ENCODE peak calls at places on chromosomes 16 and 17, in ten cellular contexts. One of them, this sample, is unnamed.

GRCh38 chr16:87166321-87166720 is 150.9 kb downstream of the C16orf95 start:
- DNase-seq in heart left ventricle: no peak
- DNase-seq in upper lobe of right lung: no peak
- DNase-seq in GM12878: no peak
- DNase-seq in lower lobe of right lung: no peak
- DNase-seq in IMR-90: no peak
- DNase-seq in SK-N-SH: no peak
- DNase-seq in stomach: no peak
- DNase-seq in colonic mucosa: no peak
- DNase-seq in left lung: no peak
- DNase-seq in this sample: no peak

GRCh38 chr17:19302791-19303233 is 59.7 kb downstream of the B9D1 start:
- DNase-seq in GM12878: no peak
- DNase-seq in IMR-90: no peak
- DNase-seq in upper lobe of right lung: peak; percentile 53
- DNase-seq in stomach: no peak
- DNase-seq in heart left ventricle: no peak
- DNase-seq in SK-N-SH: no peak
- DNase-seq in colonic mucosa: no peak
- DNase-seq in lower lobe of right lung: no peak
- DNase-seq in left lung: no peak
- DNase-seq in this sample: no peak

GRCh38 chr17:12519956-12520594 is 145.6 kb upstream of the MYOCD start:
- DNase-seq in stomach: no peak
- DNase-seq in heart left ventricle: no peak
- DNase-seq in SK-N-SH: no peak
- DNase-seq in lower lobe of right lung: no peak
- DNase-seq in IMR-90: no peak
- DNase-seq in upper lobe of right lung: no peak
- DNase-seq in left lung: no peak
- DNase-seq in colonic mucosa: no peak
- DNase-seq in GM12878: no peak
- DNase-seq in this sample: no peak

GRCh38 chr17:5913641-5914040 is 156.5 kb upstream of the WSCD1 start:
- DNase-seq in lower lobe of right lung: no peak
- DNase-seq in IMR-90: no peak
- DNase-seq in GM12878: no peak
- DNase-seq in heart left ventricle: no peak
- DNase-seq in SK-N-SH: no peak
- DNase-seq in left lung: no peak
- DNase-seq in upper lobe of right lung: no peak
- DNase-seq in stomach: no peak
- DNase-seq in colonic mucosa: no peak
- DNase-seq in this sample: no peak

GRCh38 chr17:58410714-58411407 is 6.5 kb downstream of the RNF43 start:
- DNase-seq in heart left ventricle: no peak
- DNase-seq in left lung: no peak
- DNase-seq in upper lobe of right lung: no peak
- DNase-seq in stomach: no peak
- DNase-seq in SK-N-SH: no peak
- DNase-seq in GM12878: no peak
- DNase-seq in IMR-90: no peak
- DNase-seq in lower lobe of right lung: no peak
- DNase-seq in colonic mucosa: no peak
- DNase-seq in this sample: no peak

GRCh38 chr17:81512984-81513668 is 527 bp upstream of the ACTG1 start:
- DNase-seq in colonic mucosa: peak; percentile 75
- DNase-seq in SK-N-SH: no peak
- DNase-seq in GM12878: no peak
- DNase-seq in heart left ventricle: no peak
- DNase-seq in stomach: peak; percentile 70
- DNase-seq in IMR-90: peak; percentile 43
- DNase-seq in upper lobe of right lung: peak; percentile 86
- DNase-seq in left lung: peak; percentile 91
- DNase-seq in lower lobe of right lung: peak; percentile 78
- DNase-seq in this sample: peak; percentile 71

GRCh38 chr16:8931864-8932263 is 31.8 kb downstream of the USP7 start:
- DNase-seq in SK-N-SH: no peak
- DNase-seq in lower lobe of right lung: no peak
- DNase-seq in stomach: peak; percentile 51
- DNase-seq in colonic mucosa: peak; percentile 51
- DNase-seq in GM12878: no peak
- DNase-seq in upper lobe of right lung: no peak
- DNase-seq in heart left ventricle: no peak
- DNase-seq in IMR-90: peak; percentile 68
- DNase-seq in left lung: no peak
- DNase-seq in this sample: peak; percentile 73

GRCh38 chr16:24309222-24309905 is 53.2 kb downstream of the CACNG3 start:
- DNase-seq in left lung: no peak
- DNase-seq in SK-N-SH: no peak
- DNase-seq in IMR-90: peak; percentile 39
- DNase-seq in heart left ventricle: no peak
- DNase-seq in GM12878: no peak
- DNase-seq in colonic mucosa: no peak
- DNase-seq in stomach: peak; percentile 36
- DNase-seq in upper lobe of right lung: no peak
- DNase-seq in lower lobe of right lung: no peak
- DNase-seq in this sample: peak; percentile 46

GRCh38 chr16:22630242-22630641 is 119.6 kb downstream of the NPIPB5 start:
- DNase-seq in IMR-90: no peak
- DNase-seq in GM12878: no peak
- DNase-seq in left lung: no peak
- DNase-seq in SK-N-SH: no peak
- DNase-seq in heart left ventricle: no peak
- DNase-seq in upper lobe of right lung: no peak
- DNase-seq in lower lobe of right lung: no peak
- DNase-seq in colonic mucosa: no peak
- DNase-seq in stomach: no peak
- DNase-seq in this sample: no peak

GRCh38 chr17:7475764-7476422 is 3.5 kb downstream of the ZBTB4 start:
- DNase-seq in lower lobe of right lung: peak; percentile 70
- DNase-seq in GM12878: no peak
- DNase-seq in upper lobe of right lung: no peak
- DNase-seq in colonic mucosa: peak; percentile 32
- DNase-seq in heart left ventricle: peak; percentile 63
- DNase-seq in left lung: no peak
- DNase-seq in stomach: no peak
- DNase-seq in IMR-90: peak; percentile 41
- DNase-seq in SK-N-SH: no peak
- DNase-seq in this sample: peak; percentile 52

GRCh38 chr17:3723556-3724372 is at the start of gene HASPIN:
- DNase-seq in stomach: peak; percentile 93
- DNase-seq in colonic mucosa: peak; percentile 93
- DNase-seq in GM12878: peak; percentile 62
- DNase-seq in SK-N-SH: peak; percentile 100
- DNase-seq in left lung: peak; percentile 97
- DNase-seq in heart left ventricle: peak; percentile 98
- DNase-seq in IMR-90: peak; percentile 84
- DNase-seq in lower lobe of right lung: peak; percentile 92
- DNase-seq in upper lobe of right lung: peak; percentile 96
- DNase-seq in this sample: peak; percentile 94

GRCh38 chr16:22189473-22190168 is 16.5 kb upstream of the EEF2K start:
- DNase-seq in stomach: peak; percentile 88
- DNase-seq in upper lobe of right lung: peak; percentile 68
- DNase-seq in left lung: no peak
- DNase-seq in heart left ventricle: peak; percentile 72
- DNase-seq in SK-N-SH: peak; percentile 55
- DNase-seq in IMR-90: peak; percentile 16
- DNase-seq in lower lobe of right lung: peak; percentile 60
- DNase-seq in GM12878: no peak
- DNase-seq in colonic mucosa: peak; percentile 88
- DNase-seq in this sample: peak; percentile 44

GRCh38 chr16:85524630-85525463 is 88.3 kb upstream of the GSE1 start:
- DNase-seq in GM12878: no peak
- DNase-seq in lower lobe of right lung: peak; percentile 90
- DNase-seq in SK-N-SH: peak; percentile 71
- DNase-seq in heart left ventricle: peak; percentile 86
- DNase-seq in stomach: peak; percentile 53
- DNase-seq in left lung: peak; percentile 96
- DNase-seq in upper lobe of right lung: peak; percentile 92
- DNase-seq in IMR-90: peak; percentile 49
- DNase-seq in colonic mucosa: no peak
- DNase-seq in this sample: peak; percentile 47

GRCh38 chr17:65515959-65516948 is 45.2 kb downstream of the AXIN2 start:
- DNase-seq in SK-N-SH: no peak
- DNase-seq in GM12878: no peak
- DNase-seq in heart left ventricle: no peak
- DNase-seq in upper lobe of right lung: no peak
- DNase-seq in lower lobe of right lung: no peak
- DNase-seq in stomach: no peak
- DNase-seq in left lung: no peak
- DNase-seq in colonic mucosa: no peak
- DNase-seq in IMR-90: peak; percentile 66
- DNase-seq in this sample: no peak

GRCh38 chr16:55567382-55567781 is 898 bp downstream of the CAPNS2 start:
- DNase-seq in upper lobe of right lung: no peak
- DNase-seq in SK-N-SH: no peak
- DNase-seq in heart left ventricle: no peak
- DNase-seq in stomach: no peak
- DNase-seq in lower lobe of right lung: no peak
- DNase-seq in colonic mucosa: no peak
- DNase-seq in GM12878: no peak
- DNase-seq in left lung: no peak
- DNase-seq in IMR-90: peak; percentile 50
- DNase-seq in this sample: peak; percentile 15

GRCh38 chr16:68128577-68129305 is 43.6 kb downstream of the NFATC3 start:
- DNase-seq in upper lobe of right lung: peak; percentile 69
- DNase-seq in heart left ventricle: no peak
- DNase-seq in stomach: no peak
- DNase-seq in GM12878: no peak
- DNase-seq in left lung: no peak
- DNase-seq in colonic mucosa: no peak
- DNase-seq in lower lobe of right lung: no peak
- DNase-seq in SK-N-SH: no peak
- DNase-seq in IMR-90: peak; percentile 4
- DNase-seq in this sample: no peak

GRCh38 chr16:74107795-74108610 is 188.6 kb upstream of the PSMD7 start:
- DNase-seq in heart left ventricle: no peak
- DNase-seq in lower lobe of right lung: peak; percentile 54
- DNase-seq in IMR-90: peak; percentile 2
- DNase-seq in GM12878: peak; percentile 16
- DNase-seq in stomach: peak; percentile 69
- DNase-seq in left lung: no peak
- DNase-seq in upper lobe of right lung: no peak
- DNase-seq in SK-N-SH: no peak
- DNase-seq in colonic mucosa: peak; percentile 60
- DNase-seq in this sample: peak; percentile 84

GRCh38 chr17:9120471-9120870 is 99.2 kb downstream of the NTN1 start:
- DNase-seq in GM12878: no peak
- DNase-seq in lower lobe of right lung: no peak
- DNase-seq in colonic mucosa: no peak
- DNase-seq in IMR-90: no peak
- DNase-seq in upper lobe of right lung: peak; percentile 48
- DNase-seq in stomach: no peak
- DNase-seq in SK-N-SH: no peak
- DNase-seq in heart left ventricle: no peak
- DNase-seq in left lung: no peak
- DNase-seq in this sample: no peak
- TF ChIP-seq CTCF in GM12878: peak; percentile 43
- TF ChIP-seq CTCF in lower lobe of right lung: peak; percentile 10
- TF ChIP-seq CTCF in colonic mucosa: no peak
- TF ChIP-seq CTCF in IMR-90: no peak
- TF ChIP-seq CTCF in upper lobe of right lung: peak; percentile 26
- TF ChIP-seq CTCF in stomach: no peak
- TF ChIP-seq CTCF in SK-N-SH: peak; percentile 39
- TF ChIP-seq CTCF in heart left ventricle: peak; percentile 35
- TF ChIP-seq CTCF in left lung: no peak
- TF ChIP-seq CTCF in this sample: no peak

GRCh38 chr17:74523308-74523707 is 8.0 kb downstream of the CD300LB start:
- DNase-seq in lower lobe of right lung: no peak
- DNase-seq in IMR-90: no peak
- DNase-seq in GM12878: no peak
- DNase-seq in upper lobe of right lung: no peak
- DNase-seq in colonic mucosa: peak; percentile 4
- DNase-seq in left lung: no peak
- DNase-seq in stomach: no peak
- DNase-seq in SK-N-SH: no peak
- DNase-seq in heart left ventricle: no peak
- DNase-seq in this sample: no peak

GRCh38 chr17:74519951-74520553 is 11.2 kb downstream of the CD300LB start:
- DNase-seq in colonic mucosa: peak; percentile 19
- DNase-seq in lower lobe of right lung: peak; percentile 70
- DNase-seq in GM12878: no peak
- DNase-seq in heart left ventricle: no peak
- DNase-seq in stomach: peak; percentile 25
- DNase-seq in SK-N-SH: no peak
- DNase-seq in IMR-90: no peak
- DNase-seq in upper lobe of right lung: no peak
- DNase-seq in left lung: no peak
- DNase-seq in this sample: no peak

GRCh38 chr17:74521701-74522201 is 9.5 kb downstream of the CD300LB start:
- DNase-seq in GM12878: no peak
- DNase-seq in heart left ventricle: no peak
- DNase-seq in colonic mucosa: peak; percentile 18
- DNase-seq in lower lobe of right lung: no peak
- DNase-seq in upper lobe of right lung: no peak
- DNase-seq in left lung: no peak
- DNase-seq in IMR-90: no peak
- DNase-seq in stomach: peak; percentile 25
- DNase-seq in SK-N-SH: no peak
- DNase-seq in this sample: no peak

GRCh38 chr17:74522381-74523090 is 8.7 kb downstream of the CD300LB start:
- DNase-seq in colonic mucosa: peak; percentile 14
- DNase-seq in SK-N-SH: no peak
- DNase-seq in stomach: peak; percentile 22
- DNase-seq in left lung: no peak
- DNase-seq in GM12878: no peak
- DNase-seq in IMR-90: no peak
- DNase-seq in heart left ventricle: no peak
- DNase-seq in upper lobe of right lung: no peak
- DNase-seq in lower lobe of right lung: no peak
- DNase-seq in this sample: no peak

GRCh38 chr17:74520790-74521480 is 10.3 kb downstream of the CD300LB start:
- DNase-seq in left lung: no peak
- DNase-seq in GM12878: no peak
- DNase-seq in stomach: peak; percentile 22
- DNase-seq in SK-N-SH: no peak
- DNase-seq in upper lobe of right lung: no peak
- DNase-seq in lower lobe of right lung: no peak
- DNase-seq in IMR-90: no peak
- DNase-seq in heart left ventricle: no peak
- DNase-seq in colonic mucosa: peak; percentile 17
- DNase-seq in this sample: peak; percentile 65
- H3K27ac ChIP-seq in left lung: peak overlapping the region; percentile 63
- H3K27ac ChIP-seq in GM12878: no peak overlapping the region
- H3K27ac ChIP-seq in stomach: no peak overlapping the region
- H3K27ac ChIP-seq in SK-N-SH: no peak overlapping the region
- H3K27ac ChIP-seq in upper lobe of right lung: peak overlapping the region; percentile 73
- H3K27ac ChIP-seq in lower lobe of right lung: peak overlapping the region; percentile 73
- H3K27ac ChIP-seq in IMR-90: no peak overlapping the region
- H3K27ac ChIP-seq in heart left ventricle: peak overlapping the region; percentile 46
- H3K27ac ChIP-seq in colonic mucosa: peak overlapping the region; percentile 37
- H3K27ac ChIP-seq in this sample: peak overlapping the region; percentile 72

GRCh38 chr17:76076765-76077581 is 2.0 kb upstream of the ZACN start:
- DNase-seq in heart left ventricle: no peak
- DNase-seq in stomach: no peak
- DNase-seq in GM12878: no peak
- DNase-seq in IMR-90: peak; percentile 41
- DNase-seq in lower lobe of right lung: no peak
- DNase-seq in left lung: peak; percentile 76
- DNase-seq in SK-N-SH: peak; percentile 57
- DNase-seq in colonic mucosa: no peak
- DNase-seq in upper lobe of right lung: peak; percentile 69
- DNase-seq in this sample: no peak
- H3K4me1 ChIP-seq in heart left ventricle: peaks cover 34% of the 10 kb centered on the region
- H3K4me1 ChIP-seq in stomach: peaks cover 51% of the 10 kb centered on the region
- H3K4me1 ChIP-seq in GM12878: no peaks in the 10 kb centered on the region
- H3K4me1 ChIP-seq in IMR-90: peaks cover 3% of the 10 kb centered on the region
- H3K4me1 ChIP-seq in lower lobe of right lung: peaks cover 41% of the 10 kb centered on the region
- H3K4me1 ChIP-seq in left lung: peaks cover 11% of the 10 kb centered on the region
- H3K4me1 ChIP-seq in SK-N-SH: no peaks in the 10 kb centered on the region
- H3K4me1 ChIP-seq in colonic mucosa: peaks cover 28% of the 10 kb centered on the region
- H3K4me1 ChIP-seq in upper lobe of right lung: peaks cover 31% of the 10 kb centered on the region
- H3K4me1 ChIP-seq in this sample: peaks cover 59% of the 10 kb centered on the region

GRCh38 chr16:88839026-88839529 is 17.7 kb downstream of the GALNS start:
- DNase-seq in IMR-90: no peak
- DNase-seq in SK-N-SH: peak; percentile 52
- DNase-seq in left lung: no peak
- DNase-seq in upper lobe of right lung: no peak
- DNase-seq in colonic mucosa: no peak
- DNase-seq in lower lobe of right lung: no peak
- DNase-seq in GM12878: no peak
- DNase-seq in heart left ventricle: no peak
- DNase-seq in stomach: no peak
- DNase-seq in this sample: no peak
- TF ChIP-seq CTCF in IMR-90: no peak
- TF ChIP-seq CTCF in SK-N-SH: no peak
- TF ChIP-seq CTCF in left lung: no peak
- TF ChIP-seq CTCF in upper lobe of right lung: no peak
- TF ChIP-seq CTCF in colonic mucosa: no peak
- TF ChIP-seq CTCF in lower lobe of right lung: no peak
- TF ChIP-seq CTCF in GM12878: no peak
- TF ChIP-seq CTCF in heart left ventricle: peak; percentile 9
- TF ChIP-seq CTCF in stomach: no peak
- TF ChIP-seq CTCF in this sample: no peak